ENCODE peak calls at places on chromosome 5, in nine cellular contexts. One of them, this sample, is unnamed.

GRCh38 chr5:148697177-148697820 is 43.0 kb upstream of the HTR4 start:
- DNase-seq in DND-41: no peak
- DNase-seq in CD8-positive, alpha-beta T cell: no peak
- DNase-seq in SJCRH30: no peak
- DNase-seq in ovary: no peak
- DNase-seq in NCI-H187: no peak
- DNase-seq in lower leg skin: no peak
- DNase-seq in NCI-H2081: no peak
- DNase-seq in NT2/D1: no peak
- DNase-seq in this sample: no peak

GRCh38 chr5:149427374-149427773 is 48.3 kb upstream of the IL17B start:
- DNase-seq in SJCRH30: no peak
- DNase-seq in CD8-positive, alpha-beta T cell: no peak
- DNase-seq in DND-41: no peak
- DNase-seq in NCI-H2081: no peak
- DNase-seq in NCI-H187: no peak
- DNase-seq in lower leg skin: no peak
- DNase-seq in NT2/D1: no peak
- DNase-seq in ovary: no peak
- DNase-seq in this sample: no peak

GRCh38 chr5:146240951-146241350 is 37.5 kb downstream of the RBM27 start:
- DNase-seq in CD8-positive, alpha-beta T cell: no peak
- DNase-seq in DND-41: no peak
- DNase-seq in NCI-H2081: no peak
- DNase-seq in NT2/D1: no peak
- DNase-seq in SJCRH30: no peak
- DNase-seq in NCI-H187: no peak
- DNase-seq in lower leg skin: no peak
- DNase-seq in ovary: no peak
- DNase-seq in this sample: no peak

GRCh38 chr5:179205277-179205676 is 140.0 kb downstream of the ADAMTS2 start:
- DNase-seq in NCI-H187: no peak
- DNase-seq in CD8-positive, alpha-beta T cell: no peak
- DNase-seq in lower leg skin: no peak
- DNase-seq in NT2/D1: no peak
- DNase-seq in NCI-H2081: no peak
- DNase-seq in SJCRH30: no peak
- DNase-seq in ovary: no peak
- DNase-seq in DND-41: no peak
- DNase-seq in this sample: no peak

GRCh38 chr5:43017438-43017820 is 22.7 kb downstream of the ANXA2R start:
- DNase-seq in NCI-H2081: peak
- DNase-seq in NT2/D1: no peak
- DNase-seq in lower leg skin: peak
- DNase-seq in DND-41: peak
- DNase-seq in CD8-positive, alpha-beta T cell: peak
- DNase-seq in SJCRH30: peak
- DNase-seq in NCI-H187: no peak
- DNase-seq in ovary: peak
- DNase-seq in this sample: peak

GRCh38 chr5:149960272-149961185 is at the start of gene SLC26A2:
- DNase-seq in NCI-H187: peak
- DNase-seq in SJCRH30: peak
- DNase-seq in lower leg skin: peak
- DNase-seq in CD8-positive, alpha-beta T cell: peak
- DNase-seq in ovary: peak
- DNase-seq in NT2/D1: peak
- DNase-seq in NCI-H2081: peak
- DNase-seq in DND-41: peak
- DNase-seq in this sample: peak

GRCh38 chr5:6505415-6505763 is 56.7 kb downstream of the UBE2QL1 start:
- DNase-seq in DND-41: no peak
- DNase-seq in lower leg skin: no peak
- DNase-seq in NCI-H187: no peak
- DNase-seq in CD8-positive, alpha-beta T cell: no peak
- DNase-seq in ovary: no peak
- DNase-seq in NCI-H2081: no peak
- DNase-seq in SJCRH30: no peak
- DNase-seq in NT2/D1: no peak
- DNase-seq in this sample: no peak

GRCh38 chr5:170342153-170342552 is 44.6 kb upstream of the LCP2 start:
- DNase-seq in lower leg skin: peak
- DNase-seq in DND-41: no peak
- DNase-seq in NCI-H2081: no peak
- DNase-seq in NT2/D1: no peak
- DNase-seq in SJCRH30: no peak
- DNase-seq in NCI-H187: no peak
- DNase-seq in CD8-positive, alpha-beta T cell: no peak
- DNase-seq in ovary: no peak
- DNase-seq in this sample: no peak

GRCh38 chr5:14588758-14589543 is 7.4 kb downstream of the OTULINL start:
- DNase-seq in NT2/D1: no peak
- DNase-seq in SJCRH30: no peak
- DNase-seq in lower leg skin: no peak
- DNase-seq in NCI-H2081: no peak
- DNase-seq in CD8-positive, alpha-beta T cell: no peak
- DNase-seq in ovary: no peak
- DNase-seq in DND-41: no peak
- DNase-seq in NCI-H187: no peak
- DNase-seq in this sample: no peak

GRCh38 chr5:111583761-111584203 is 71.4 kb upstream of the STARD4 start:
- DNase-seq in lower leg skin: no peak
- DNase-seq in SJCRH30: no peak
- DNase-seq in NT2/D1: no peak
- DNase-seq in ovary: no peak
- DNase-seq in NCI-H2081: no peak
- DNase-seq in DND-41: no peak
- DNase-seq in NCI-H187: no peak
- DNase-seq in CD8-positive, alpha-beta T cell: no peak
- DNase-seq in this sample: no peak

GRCh38 chr5:174045470-174046025 is at the start of gene NSG2:
- DNase-seq in DND-41: peak
- DNase-seq in SJCRH30: peak
- DNase-seq in ovary: peak
- DNase-seq in NCI-H2081: peak
- DNase-seq in NCI-H187: peak
- DNase-seq in CD8-positive, alpha-beta T cell: no peak
- DNase-seq in lower leg skin: peak
- DNase-seq in NT2/D1: peak
- DNase-seq in this sample: peak

GRCh38 chr5:179901462-179901861 is 6.2 kb downstream of the TBC1D9B start:
- DNase-seq in lower leg skin: no peak
- DNase-seq in ovary: no peak
- DNase-seq in SJCRH30: no peak
- DNase-seq in CD8-positive, alpha-beta T cell: no peak
- DNase-seq in NCI-H2081: no peak
- DNase-seq in NCI-H187: no peak
- DNase-seq in DND-41: no peak
- DNase-seq in NT2/D1: no peak
- DNase-seq in this sample: no peak

GRCh38 chr5:33235824-33236223 is 204.9 kb upstream of the TARS1 start:
- DNase-seq in NCI-H2081: no peak
- DNase-seq in lower leg skin: no peak
- DNase-seq in DND-41: no peak
- DNase-seq in NT2/D1: no peak
- DNase-seq in CD8-positive, alpha-beta T cell: no peak
- DNase-seq in SJCRH30: no peak
- DNase-seq in NCI-H187: no peak
- DNase-seq in ovary: no peak
- DNase-seq in this sample: no peak

GRCh38 chr5:98769256-98770157 is 4.0 kb upstream of the RGMB start:
- DNase-seq in lower leg skin: peak
- DNase-seq in SJCRH30: peak
- DNase-seq in DND-41: peak
- DNase-seq in NCI-H187: peak
- DNase-seq in ovary: peak
- DNase-seq in NCI-H2081: peak
- DNase-seq in NT2/D1: no peak
- DNase-seq in CD8-positive, alpha-beta T cell: no peak
- DNase-seq in this sample: peak

GRCh38 chr5:117638581-117638980 is 1064.0 kb upstream of the SEMA6A start:
- DNase-seq in SJCRH30: no peak
- DNase-seq in NT2/D1: no peak
- DNase-seq in NCI-H2081: no peak
- DNase-seq in NCI-H187: no peak
- DNase-seq in lower leg skin: no peak
- DNase-seq in CD8-positive, alpha-beta T cell: no peak
- DNase-seq in ovary: no peak
- DNase-seq in DND-41: no peak
- DNase-seq in this sample: no peak

GRCh38 chr5:160311491-160312138 is 749 bp downstream of the CCNJL start:
- DNase-seq in DND-41: no peak
- DNase-seq in NCI-H187: no peak
- DNase-seq in lower leg skin: no peak
- DNase-seq in SJCRH30: peak
- DNase-seq in CD8-positive, alpha-beta T cell: no peak
- DNase-seq in NCI-H2081: no peak
- DNase-seq in NT2/D1: no peak
- DNase-seq in ovary: peak
- DNase-seq in this sample: no peak

GRCh38 chr5:113380299-113381014 is 54.3 kb downstream of the TSSK1B start:
- DNase-seq in SJCRH30: no peak
- DNase-seq in CD8-positive, alpha-beta T cell: no peak
- DNase-seq in NCI-H187: no peak
- DNase-seq in ovary: no peak
- DNase-seq in DND-41: peak
- DNase-seq in lower leg skin: no peak
- DNase-seq in NT2/D1: no peak
- DNase-seq in NCI-H2081: no peak
- DNase-seq in this sample: no peak

GRCh38 chr5:181159286-181160143 is 12.1 kb downstream of the OR2V2 start:
- DNase-seq in NCI-H187: peak
- DNase-seq in ovary: peak
- DNase-seq in lower leg skin: peak
- DNase-seq in NT2/D1: no peak
- DNase-seq in NCI-H2081: peak
- DNase-seq in CD8-positive, alpha-beta T cell: peak
- DNase-seq in DND-41: peak
- DNase-seq in SJCRH30: peak
- DNase-seq in this sample: peak

GRCh38 chr5:169219351-169219750 is 81.6 kb downstream of the SLIT3 start:
- DNase-seq in lower leg skin: no peak
- DNase-seq in ovary: no peak
- DNase-seq in NT2/D1: no peak
- DNase-seq in NCI-H2081: no peak
- DNase-seq in DND-41: no peak
- DNase-seq in NCI-H187: no peak
- DNase-seq in CD8-positive, alpha-beta T cell: no peak
- DNase-seq in SJCRH30: no peak
- DNase-seq in this sample: no peak

GRCh38 chr5:7916171-7916804 is 47.3 kb downstream of the MTRR start:
- DNase-seq in ovary: no peak
- DNase-seq in CD8-positive, alpha-beta T cell: no peak
- DNase-seq in NT2/D1: no peak
- DNase-seq in DND-41: no peak
- DNase-seq in NCI-H187: no peak
- DNase-seq in SJCRH30: no peak
- DNase-seq in NCI-H2081: no peak
- DNase-seq in lower leg skin: no peak
- DNase-seq in this sample: no peak

GRCh38 chr5:112878760-112879159 is 17.7 kb downstream of the SRP19 start:
- DNase-seq in lower leg skin: no peak
- DNase-seq in ovary: no peak
- DNase-seq in CD8-positive, alpha-beta T cell: peak
- DNase-seq in NT2/D1: no peak
- DNase-seq in DND-41: peak
- DNase-seq in NCI-H187: no peak
- DNase-seq in SJCRH30: no peak
- DNase-seq in NCI-H2081: no peak
- DNase-seq in this sample: no peak

GRCh38 chr5:82620957-82621600 is 342.9 kb upstream of the RPS23 start:
- DNase-seq in NCI-H187: no peak
- DNase-seq in NT2/D1: no peak
- DNase-seq in DND-41: peak
- DNase-seq in NCI-H2081: no peak
- DNase-seq in SJCRH30: peak
- DNase-seq in ovary: no peak
- DNase-seq in CD8-positive, alpha-beta T cell: no peak
- DNase-seq in lower leg skin: no peak
- DNase-seq in this sample: no peak

GRCh38 chr5:134992148-134992547 is 24.4 kb downstream of the CATSPER3 start:
- DNase-seq in ovary: no peak
- DNase-seq in NCI-H187: no peak
- DNase-seq in SJCRH30: no peak
- DNase-seq in CD8-positive, alpha-beta T cell: no peak
- DNase-seq in DND-41: no peak
- DNase-seq in NT2/D1: no peak
- DNase-seq in lower leg skin: no peak
- DNase-seq in NCI-H2081: no peak
- DNase-seq in this sample: no peak

GRCh38 chr5:76715734-76716455 is at the start of gene F2R:
- DNase-seq in lower leg skin: peak
- DNase-seq in ovary: peak
- DNase-seq in NCI-H2081: peak
- DNase-seq in DND-41: peak
- DNase-seq in NCI-H187: no peak
- DNase-seq in NT2/D1: no peak
- DNase-seq in SJCRH30: peak
- DNase-seq in CD8-positive, alpha-beta T cell: peak
- DNase-seq in this sample: peak

GRCh38 chr5:10461041-10461440 is 19.4 kb downstream of the ROPN1L start:
- DNase-seq in lower leg skin: peak
- DNase-seq in DND-41: no peak
- DNase-seq in CD8-positive, alpha-beta T cell: no peak
- DNase-seq in ovary: no peak
- DNase-seq in NCI-H2081: no peak
- DNase-seq in SJCRH30: no peak
- DNase-seq in NCI-H187: no peak
- DNase-seq in NT2/D1: no peak
- DNase-seq in this sample: no peak

GRCh38 chr5:134550271-134551214 is 25.1 kb downstream of the JADE2 start:
- DNase-seq in CD8-positive, alpha-beta T cell: no peak
- DNase-seq in ovary: no peak
- DNase-seq in lower leg skin: no peak
- DNase-seq in NCI-H2081: no peak
- DNase-seq in NT2/D1: no peak
- DNase-seq in DND-41: no peak
- DNase-seq in NCI-H187: no peak
- DNase-seq in SJCRH30: no peak
- DNase-seq in this sample: no peak

GRCh38 chr5:34003941-34004340 is 3.9 kb downstream of the AMACR start:
- DNase-seq in lower leg skin: no peak
- DNase-seq in NCI-H2081: no peak
- DNase-seq in DND-41: no peak
- DNase-seq in CD8-positive, alpha-beta T cell: no peak
- DNase-seq in ovary: no peak
- DNase-seq in SJCRH30: no peak
- DNase-seq in NCI-H187: no peak
- DNase-seq in NT2/D1: no peak
- DNase-seq in this sample: no peak

GRCh38 chr5:21574429-21574828 is 1278.7 kb downstream of the CDH12 start:
- DNase-seq in NT2/D1: no peak
- DNase-seq in DND-41: no peak
- DNase-seq in NCI-H2081: no peak
- DNase-seq in NCI-H187: no peak
- DNase-seq in ovary: no peak
- DNase-seq in lower leg skin: no peak
- DNase-seq in SJCRH30: no peak
- DNase-seq in CD8-positive, alpha-beta T cell: no peak
- DNase-seq in this sample: no peak

GRCh38 chr5:54024466-54024865 is 285.9 kb downstream of the ARL15 start:
- DNase-seq in CD8-positive, alpha-beta T cell: no peak
- DNase-seq in ovary: no peak
- DNase-seq in NCI-H187: no peak
- DNase-seq in NT2/D1: no peak
- DNase-seq in DND-41: no peak
- DNase-seq in lower leg skin: no peak
- DNase-seq in NCI-H2081: no peak
- DNase-seq in SJCRH30: no peak
- DNase-seq in this sample: no peak

GRCh38 chr5:132422720-132423442 is 53.4 kb downstream of the SLC22A5 start:
- DNase-seq in lower leg skin: peak
- DNase-seq in NCI-H2081: no peak
- DNase-seq in ovary: no peak
- DNase-seq in SJCRH30: no peak
- DNase-seq in NCI-H187: no peak
- DNase-seq in DND-41: no peak
- DNase-seq in CD8-positive, alpha-beta T cell: no peak
- DNase-seq in NT2/D1: no peak
- DNase-seq in this sample: no peak

GRCh38 chr5:57862471-57863282 is 380.1 kb upstream of the ACTBL2 start:
- DNase-seq in NCI-H187: no peak
- DNase-seq in NT2/D1: no peak
- DNase-seq in lower leg skin: no peak
- DNase-seq in CD8-positive, alpha-beta T cell: no peak
- DNase-seq in ovary: no peak
- DNase-seq in DND-41: no peak
- DNase-seq in SJCRH30: no peak
- DNase-seq in NCI-H2081: no peak
- DNase-seq in this sample: no peak

This sample was measured in neural progenitor cell.